ENCODE peak calls at places on chromosomes 12 and 14, in six cellular contexts. One of them, this sample, is unnamed.
A peak's percentile ranks its signal among the peaks of the same experiment; 100 is the strongest.

GRCh38 chr14:104315169-104315568 is 176.8 kb downstream of the KIF26A start:
- DNase-seq in GM12878: no peak
- DNase-seq in SK-N-SH: no peak
- DNase-seq in HCT116: no peak
- DNase-seq in HepG2: no peak
- DNase-seq in K562: no peak
- DNase-seq in this sample: no peak

GRCh38 chr14:22848391-22849164 is 12.2 kb downstream of the MMP14 start:
- DNase-seq in GM12878: no peak
- DNase-seq in SK-N-SH: peak; percentile 90
- DNase-seq in HCT116: no peak
- DNase-seq in HepG2: no peak
- DNase-seq in K562: no peak
- DNase-seq in this sample: no peak

GRCh38 chr12:57611116-57611809 is at the start of gene ARHGEF25:
- DNase-seq in GM12878: no peak
- DNase-seq in SK-N-SH: peak; percentile 97
- DNase-seq in HCT116: no peak
- DNase-seq in HepG2: peak; percentile 41
- DNase-seq in K562: peak; percentile 92
- DNase-seq in this sample: peak; percentile 74

GRCh38 chr14:91369628-91370445 is 47.8 kb downstream of the CCDC88C start:
- DNase-seq in GM12878: no peak
- DNase-seq in SK-N-SH: no peak
- DNase-seq in HCT116: no peak
- DNase-seq in HepG2: peak; percentile 59
- DNase-seq in K562: no peak
- DNase-seq in this sample: no peak

GRCh38 chr14:103581206-103581605 is 18.4 kb downstream of the COA8 start:
- DNase-seq in GM12878: no peak
- DNase-seq in SK-N-SH: no peak
- DNase-seq in HCT116: no peak
- DNase-seq in HepG2: no peak
- DNase-seq in K562: no peak
- DNase-seq in this sample: no peak

GRCh38 chr14:96154900-96155299 is 49.7 kb upstream of the BDKRB2 start:
- DNase-seq in GM12878: no peak
- DNase-seq in SK-N-SH: no peak
- DNase-seq in HCT116: no peak
- DNase-seq in HepG2: no peak
- DNase-seq in K562: no peak
- DNase-seq in this sample: no peak

GRCh38 chr14:71289536-71289935 is 382.3 kb downstream of the PCNX1 start:
- DNase-seq in GM12878: peak; percentile 56
- DNase-seq in SK-N-SH: no peak
- DNase-seq in HCT116: no peak
- DNase-seq in HepG2: no peak
- DNase-seq in K562: no peak
- DNase-seq in this sample: no peak

GRCh38 chr14:28813810-28814209 is 47.2 kb downstream of the FOXG1 start:
- DNase-seq in GM12878: no peak
- DNase-seq in SK-N-SH: no peak
- DNase-seq in HCT116: no peak
- DNase-seq in HepG2: no peak
- DNase-seq in K562: no peak
- DNase-seq in this sample: peak; percentile 32

GRCh38 chr14:58882577-58883018 is 244.8 kb downstream of the DACT1 start:
- DNase-seq in GM12878: no peak
- DNase-seq in SK-N-SH: no peak
- DNase-seq in HCT116: no peak
- DNase-seq in HepG2: no peak
- DNase-seq in K562: no peak
- DNase-seq in this sample: no peak

GRCh38 chr12:96225994-96226399 is 31.8 kb downstream of the ELK3 start:
- DNase-seq in GM12878: no peak
- DNase-seq in SK-N-SH: no peak
- DNase-seq in HCT116: no peak
- DNase-seq in HepG2: peak; percentile 84
- DNase-seq in K562: no peak
- DNase-seq in this sample: no peak

GRCh38 chr12:111578971-111579340 is 20.2 kb downstream of the ATXN2 start:
- DNase-seq in GM12878: no peak
- DNase-seq in SK-N-SH: no peak
- DNase-seq in HCT116: no peak
- DNase-seq in HepG2: no peak
- DNase-seq in K562: no peak
- DNase-seq in this sample: peak; percentile 23

GRCh38 chr12:19198272-19198671 is 68.7 kb downstream of the PLEKHA5 start:
- DNase-seq in GM12878: no peak
- DNase-seq in SK-N-SH: no peak
- DNase-seq in HCT116: no peak
- DNase-seq in HepG2: no peak
- DNase-seq in K562: no peak
- DNase-seq in this sample: peak; percentile 54

GRCh38 chr12:120388711-120389431 is 19.9 kb upstream of the MSI1 start:
- DNase-seq in GM12878: no peak
- DNase-seq in SK-N-SH: no peak
- DNase-seq in HCT116: no peak
- DNase-seq in HepG2: no peak
- DNase-seq in K562: no peak
- DNase-seq in this sample: no peak

GRCh38 chr12:46499901-46500300 is 127.3 kb upstream of the SLC38A2 start:
- DNase-seq in GM12878: peak; percentile 23
- DNase-seq in SK-N-SH: no peak
- DNase-seq in HCT116: no peak
- DNase-seq in HepG2: no peak
- DNase-seq in K562: no peak
- DNase-seq in this sample: no peak

GRCh38 chr12:46521145-46521544 is 148.6 kb upstream of the SLC38A2 start:
- DNase-seq in GM12878: no peak
- DNase-seq in SK-N-SH: no peak
- DNase-seq in HCT116: no peak
- DNase-seq in HepG2: no peak
- DNase-seq in K562: no peak
- DNase-seq in this sample: no peak

GRCh38 chr12:108838194-108839010 is 19.0 kb downstream of the SSH1 start:
- DNase-seq in GM12878: peak; percentile 91
- DNase-seq in SK-N-SH: peak; percentile 64
- DNase-seq in HCT116: peak; percentile 97
- DNase-seq in HepG2: peak; percentile 80
- DNase-seq in K562: peak; percentile 86
- DNase-seq in this sample: no peak

GRCh38 chr14:38987781-38988180 is 115.3 kb downstream of the SEC23A start:
- DNase-seq in GM12878: no peak
- DNase-seq in SK-N-SH: no peak
- DNase-seq in HCT116: no peak
- DNase-seq in HepG2: no peak
- DNase-seq in K562: no peak
- DNase-seq in this sample: no peak

GRCh38 chr14:76348898-76349297 is 27.0 kb upstream of the ESRRB start:
- DNase-seq in GM12878: no peak
- DNase-seq in SK-N-SH: peak; percentile 55
- DNase-seq in HCT116: peak; percentile 74
- DNase-seq in HepG2: no peak
- DNase-seq in K562: peak; percentile 7
- DNase-seq in this sample: no peak

DNA sequence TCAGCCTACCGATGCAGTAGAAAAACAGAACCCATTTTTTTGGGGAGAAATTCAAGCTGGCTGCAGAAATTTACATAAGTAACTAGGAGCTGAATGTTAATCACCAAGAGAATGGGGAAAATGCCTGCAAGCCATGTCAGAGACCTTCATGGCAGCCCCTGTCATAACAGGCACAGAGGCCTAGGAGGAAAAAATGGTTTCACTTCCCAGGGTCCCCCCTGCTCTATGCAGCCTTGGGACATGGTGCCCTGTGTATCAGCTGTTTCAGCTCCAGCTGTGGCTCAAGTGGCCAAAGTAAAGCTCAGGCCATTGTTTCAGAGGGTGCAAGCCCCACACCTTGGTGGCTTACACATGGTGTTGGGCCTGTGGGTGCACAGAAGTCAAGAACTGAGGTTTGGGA is 842.5 kb downstream of the FLRT2 start:
- DNase-seq in GM12878: no peak
- DNase-seq in SK-N-SH: no peak
- DNase-seq in HCT116: no peak
- DNase-seq in HepG2: no peak
- DNase-seq in K562: no peak
- DNase-seq in this sample: no peak
- TF ChIP-seq JUND in GM12878: no peak
- TF ChIP-seq JUND in SK-N-SH: no peak
- TF ChIP-seq JUND in HCT116: no peak
- TF ChIP-seq JUND in HepG2: no peak
- TF ChIP-seq JUND in K562: no peak
- TF ChIP-seq JUND in this sample: no peak

GRCh38 chr12:14901228-14901562 is 15.5 kb upstream of the MGP start:
- DNase-seq in GM12878: no peak
- DNase-seq in SK-N-SH: no peak
- DNase-seq in HCT116: no peak
- DNase-seq in HepG2: no peak
- DNase-seq in K562: no peak
- DNase-seq in this sample: peak; percentile 88
- TF ChIP-seq JUND in GM12878: no peak
- TF ChIP-seq JUND in SK-N-SH: no peak
- TF ChIP-seq JUND in HCT116: no peak
- TF ChIP-seq JUND in HepG2: no peak
- TF ChIP-seq JUND in K562: no peak
- TF ChIP-seq JUND in this sample: no peak

DNA sequence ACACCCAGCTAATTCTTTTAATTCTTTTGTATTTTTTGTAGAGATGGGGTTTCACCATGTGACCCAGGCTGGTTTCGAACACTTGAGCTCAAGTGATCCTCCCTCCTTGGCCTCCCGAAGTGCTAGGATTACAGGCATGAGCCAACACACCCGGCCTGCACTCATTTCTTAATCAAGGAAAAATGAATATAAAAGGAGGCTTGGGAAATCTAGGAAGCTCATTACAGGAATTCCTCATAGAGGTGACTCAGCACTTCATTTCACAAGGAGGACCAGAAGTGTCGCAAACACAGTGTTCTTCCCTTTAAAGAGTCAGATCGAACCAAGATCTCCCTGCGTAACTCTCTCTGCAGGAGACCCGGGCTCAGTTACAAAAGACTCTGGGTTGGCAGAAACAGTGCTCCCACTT is 30.3 kb downstream of the NFKBIA start:
- DNase-seq in GM12878: no peak
- DNase-seq in SK-N-SH: no peak
- DNase-seq in HCT116: peak; percentile 35
- DNase-seq in HepG2: peak; percentile 89
- DNase-seq in K562: no peak
- DNase-seq in this sample: peak; percentile 72
- TF ChIP-seq JUND in GM12878: no peak
- TF ChIP-seq JUND in SK-N-SH: no peak
- TF ChIP-seq JUND in HCT116: no peak
- TF ChIP-seq JUND in HepG2: peak; percentile 72
- TF ChIP-seq JUND in K562: no peak
- TF ChIP-seq JUND in this sample: no peak

GRCh38 chr12:117024961-117025480 is 74.2 kb downstream of the TESC start:
- DNase-seq in GM12878: no peak
- DNase-seq in SK-N-SH: no peak
- DNase-seq in HCT116: no peak
- DNase-seq in HepG2: no peak
- DNase-seq in K562: no peak
- DNase-seq in this sample: no peak

GRCh38 chr12:117023998-117024960 is 74.9 kb downstream of the TESC start:
- DNase-seq in GM12878: no peak
- DNase-seq in SK-N-SH: no peak
- DNase-seq in HCT116: no peak
- DNase-seq in HepG2: no peak
- DNase-seq in K562: no peak
- DNase-seq in this sample: no peak

GRCh38 chr12:117026921-117027250 is 72.3 kb downstream of the TESC start:
- DNase-seq in GM12878: no peak
- DNase-seq in SK-N-SH: no peak
- DNase-seq in HCT116: no peak
- DNase-seq in HepG2: no peak
- DNase-seq in K562: no peak
- DNase-seq in this sample: no peak

GRCh38 chr12:117026343-117026742 is 72.9 kb downstream of the TESC start:
- DNase-seq in GM12878: no peak
- DNase-seq in SK-N-SH: no peak
- DNase-seq in HCT116: no peak
- DNase-seq in HepG2: no peak
- DNase-seq in K562: no peak
- DNase-seq in this sample: no peak

DNA sequence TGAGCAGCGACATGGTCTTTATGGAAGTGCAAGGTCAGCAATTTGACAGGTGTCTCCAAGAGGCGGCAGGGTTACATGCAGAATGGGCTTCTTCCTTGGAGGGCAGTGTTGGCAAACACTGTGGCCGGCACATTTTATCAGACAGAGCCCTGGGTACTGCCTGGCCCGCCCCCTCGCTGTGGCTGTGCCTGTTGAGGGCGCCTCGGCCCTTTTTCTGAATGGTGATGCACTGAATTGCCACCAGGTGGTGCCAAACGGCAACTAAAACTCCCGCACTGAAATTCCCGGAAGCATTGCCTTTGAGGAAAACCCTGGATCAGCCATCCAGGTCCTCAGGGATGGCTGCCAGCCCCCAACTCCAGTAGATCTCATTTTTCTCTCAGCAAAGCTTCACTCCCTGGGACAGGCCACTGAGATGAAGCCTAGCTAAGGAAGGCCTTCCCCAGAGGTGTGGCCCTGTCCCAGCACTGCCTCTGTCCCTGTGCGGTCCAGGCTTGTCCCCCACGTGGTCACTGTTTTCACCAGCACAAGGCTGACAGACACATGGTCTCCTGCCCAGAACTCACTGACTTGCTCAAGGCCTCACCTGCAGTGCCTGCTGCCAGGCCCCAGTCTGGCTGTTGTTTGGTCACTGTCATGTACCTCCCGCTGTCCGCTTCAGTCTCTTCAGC is 73.6 kb downstream of the TESC start:
- DNase-seq in GM12878: no peak
- DNase-seq in SK-N-SH: peak; percentile 87
- DNase-seq in HCT116: peak; percentile 29
- DNase-seq in HepG2: peak; percentile 68
- DNase-seq in K562: peak; percentile 78
- DNase-seq in this sample: peak; percentile 76
- TF ChIP-seq JUND in GM12878: no peak
- TF ChIP-seq JUND in SK-N-SH: no peak
- TF ChIP-seq JUND in HCT116: no peak
- TF ChIP-seq JUND in HepG2: no peak
- TF ChIP-seq JUND in K562: peak; percentile 20
- TF ChIP-seq JUND in this sample: no peak

GRCh38 chr12:69039881-69040280 is 106.9 kb upstream of the CPM start:
- DNase-seq in GM12878: no peak
- DNase-seq in SK-N-SH: no peak
- DNase-seq in HCT116: no peak
- DNase-seq in HepG2: no peak
- DNase-seq in K562: no peak
- DNase-seq in this sample: no peak
- TF ChIP-seq JUND in GM12878: no peak
- TF ChIP-seq JUND in SK-N-SH: no peak
- TF ChIP-seq JUND in HCT116: no peak
- TF ChIP-seq JUND in HepG2: no peak
- TF ChIP-seq JUND in K562: no peak
- TF ChIP-seq JUND in this sample: no peak

This sample was measured in T47D.